ENCODE peak calls at places on chromosomes 16 and 17, in ten cellular contexts. G is Peyer's patch, L is esophagus squamous epithelium, E is ovary, C is GM12891, A is right lobe of liver, R is H54, Q is heart left ventricle, X is transverse colon, N is uterus. V is an unnamed sample.

GRCh38 chr16:49085689-49086088 is 195.9 kb downstream of the CBLN1 start:
- DNase-seq in Q (no peak), X (no peak), E (no peak), N (no peak), C (no peak), G (no peak), L (no peak), R (no peak), A (no peak), V (no peak)

GRCh38 chr17:78357687-78358537 is 2.0 kb downstream of the SOCS3 start:
- DNase-seq in Q (no peak), E (no peak), A (no peak), L (no peak), N (no peak), R (peak), G (no peak), X (no peak), C (no peak), V (no peak)

GRCh38 chr17:69067274-69068047 is 6.7 kb upstream of the ABCA9 start:
- DNase-seq in E (no peak), X (no peak), A (no peak), N (no peak), G (no peak), C (no peak), Q (no peak), L (no peak), R (no peak), V (no peak)

GRCh38 chr16:89175280-89176146 is 4.0 kb downstream of the CDH15 start:
- DNase-seq in R (no peak), Q (no peak), X (no peak), A (no peak), C (no peak), L (no peak), G (no peak), N (no peak), E (no peak), V (no peak)

GRCh38 chr17:64402469-64402868 is 11.8 kb upstream of the PECAM1 start:
- DNase-seq in E (no peak), X (no peak), L (no peak), C (no peak), A (no peak), N (no peak), G (no peak), R (no peak), Q (no peak), V (no peak)

GRCh38 chr16:1941924-1942809 is 832 bp downstream of the MSRB1 start:
- DNase-seq in R (no peak), N (no peak), X (no peak), A (no peak), C (no peak), G (peak), E (peak), Q (no peak), L (no peak), V (peak)

GRCh38 chr16:28846933-28847273 is 755 bp upstream of the TUFM start:
- DNase-seq in R (no peak), Q (no peak), C (no peak), X (no peak), E (peak), G (no peak), L (no peak), N (no peak), A (no peak), V (no peak)

GRCh38 chr17:50686494-50687199 is 21.1 kb downstream of the ANKRD40 start:
- DNase-seq in E (peak), X (peak), R (peak), L (no peak), C (no peak), Q (no peak), N (peak), G (peak), A (peak), V (no peak)

GRCh38 chr17:60554377-60554788 is 28.3 kb upstream of the APPBP2 start:
- DNase-seq in G (no peak), N (no peak), A (no peak), Q (no peak), X (no peak), E (no peak), C (no peak), L (no peak), R (no peak), V (no peak)

GRCh38 chr17:63696381-63696961 is 3.5 kb downstream of the LIMD2 start:
- DNase-seq in X (peak), N (no peak), L (no peak), G (peak), C (no peak), Q (no peak), E (no peak), A (no peak), R (no peak), V (peak)

GRCh38 chr17:31269597-31269996 is 27.4 kb downstream of the OMG start:
- DNase-seq in G (no peak), X (no peak), N (no peak), C (no peak), R (peak), L (no peak), A (no peak), E (no peak), Q (peak), V (no peak)

GRCh38 chr16:86961133-86961720 is 356.0 kb downstream of the C16orf95 start:
- DNase-seq in R (no peak), N (no peak), X (no peak), G (no peak), Q (peak), A (no peak), L (no peak), C (no peak), E (no peak), V (no peak)

GRCh38 chr17:69907081-69907847 is 167.8 kb upstream of the KCNJ16 start:
- DNase-seq in Q (peak), X (no peak), R (no peak), N (no peak), E (peak), C (no peak), A (no peak), L (no peak), G (no peak), V (no peak)

GRCh38 chr16:58456193-58456592 is 43.8 kb upstream of the NDRG4 start:
- DNase-seq in G (no peak), L (no peak), C (no peak), X (no peak), A (no peak), R (no peak), Q (no peak), E (no peak), N (no peak), V (no peak)

GRCh38 chr16:57893559-57894389 is 77.2 kb downstream of the CNGB1 start:
- DNase-seq in G (no peak), C (no peak), N (no peak), Q (no peak), X (no peak), R (peak), A (peak), L (no peak), E (no peak), V (peak)

GRCh38 chr16:175145-175949 is 1.1 kb upstream of the HBA1 start:
- DNase-seq in A (no peak), R (no peak), C (no peak), G (no peak), X (no peak), Q (no peak), L (no peak), N (no peak), E (no peak), V (no peak)

GRCh38 chr16:4859900-4860255 is 12.6 kb downstream of the UBN1 start:
- DNase-seq in X (no peak), C (no peak), N (no peak), A (peak), Q (no peak), L (no peak), E (no peak), R (peak), G (no peak), V (no peak)

GRCh38 chr16:70252355-70252988 is 732 bp upstream of the EXOSC6 start:
- DNase-seq in Q (no peak), L (no peak), C (no peak), X (no peak), G (no peak), E (no peak), N (no peak), R (peak), A (no peak), V (peak)

GRCh38 chr17:27226611-27227234 is 67.2 kb upstream of the WSB1 start:
- DNase-seq in G (no peak), A (no peak), R (no peak), N (no peak), C (no peak), E (no peak), Q (no peak), X (no peak), L (no peak), V (no peak)

GRCh38 chr16:10081201-10081940 is 100.9 kb downstream of the GRIN2A start:
- DNase-seq in X (no peak), Q (no peak), A (no peak), E (no peak), C (no peak), N (no peak), G (no peak), L (no peak), R (no peak), V (no peak)

GRCh38 chr16:3193221-3194212 is 5.5 kb downstream of the OR1F1 start:
- DNase-seq in C (no peak), L (no peak), A (no peak), R (no peak), E (no peak), Q (no peak), N (no peak), X (no peak), G (no peak), V (no peak)

GRCh38 chr16:10171225-10171624 is 11.0 kb downstream of the GRIN2A start:
- DNase-seq in R (no peak), C (no peak), L (no peak), G (no peak), E (no peak), X (no peak), N (no peak), Q (no peak), A (no peak), V (no peak)

GRCh38 chr16:89956511-89957213 is 8.1 kb downstream of the DEF8 start:
- DNase-seq in Q (no peak), L (no peak), G (no peak), R (no peak), N (no peak), A (no peak), X (no peak), C (no peak), E (no peak), V (peak)

GRCh38 chr17:2971851-2972250 is 91.6 kb downstream of the OR1D5 start:
- DNase-seq in N (no peak), L (no peak), E (no peak), X (no peak), C (no peak), R (no peak), Q (no peak), A (no peak), G (no peak), V (no peak)

GRCh38 chr16:75555707-75556512 is at the start of gene TMEM231:
- DNase-seq in G (peak), L (peak), E (peak), A (peak), X (peak), R (peak), C (peak), N (peak), Q (peak), V (peak)

GRCh38 chr16:11621539-11621919 is 34.8 kb upstream of the LITAF start:
- DNase-seq in A (no peak), E (no peak), L (no peak), Q (no peak), C (no peak), R (no peak), N (no peak), X (no peak), G (no peak), V (no peak)

GRCh38 chr16:11621920-11622651 is 35.4 kb upstream of the LITAF start:
- DNase-seq in R (no peak), N (no peak), C (no peak), X (no peak), Q (no peak), G (peak), E (peak), A (no peak), L (no peak), V (no peak)

GRCh38 chr17:70318061-70318460 is 148.7 kb downstream of the KCNJ2 start:
- DNase-seq in L (no peak), A (no peak), C (no peak), G (no peak), R (no peak), Q (no peak), N (no peak), X (no peak), E (no peak), V (no peak)

GRCh38 chr16:50862818-50863672 is 121.2 kb downstream of the CYLD start:
- DNase-seq in N (no peak), G (no peak), A (no peak), R (no peak), C (no peak), L (no peak), X (no peak), E (no peak), Q (no peak), V (no peak)

GRCh38 chr17:16988749-16989229 is 16.9 kb upstream of the TNFRSF13B start:
- DNase-seq in R (no peak), N (no peak), A (no peak), L (no peak), Q (no peak), X (peak), E (no peak), C (no peak), G (peak), V (no peak)

GRCh38 chr17:49434821-49435581 is 20.3 kb upstream of the PHB1 start:
- DNase-seq in G (peak), C (peak), L (no peak), R (peak), Q (peak), A (no peak), E (no peak), N (peak), X (peak), V (peak)

GRCh38 chr16:11575223-11575589 is 11.5 kb downstream of the LITAF start:
- DNase-seq in X (no peak), R (no peak), G (no peak), C (no peak), E (no peak), A (no peak), L (no peak), Q (no peak), N (no peak), V (no peak)

GRCh38 chr17:28335959-28336871 is 654 bp downstream of the TNFAIP1 start:
- DNase-seq in N (peak), G (no peak), R (peak), Q (peak), E (peak), C (no peak), L (no peak), A (peak), X (peak), V (peak)
- TF ChIP-seq POLR2A in N (peak), G (no peak), R (peak), Q (no peak), E (no peak), C (no peak), L (peak), A (peak), X (no peak), V (no peak)

GRCh38 chr16:55655709-55656694 is at the start of gene SLC6A2:
- DNase-seq in C (peak), N (no peak), G (no peak), Q (no peak), X (no peak), R (no peak), L (no peak), A (no peak), E (no peak), V (no peak)

GRCh38 chr16:55657616-55658015 is 1.8 kb downstream of the SLC6A2 start:
- DNase-seq in N (no peak), L (no peak), A (no peak), X (no peak), E (no peak), G (no peak), Q (no peak), C (no peak), R (no peak), V (no peak)

GRCh38 chr16:55660026-55660425 is 4.2 kb downstream of the SLC6A2 start:
- DNase-seq in E (no peak), L (no peak), X (no peak), G (no peak), C (no peak), A (no peak), Q (no peak), R (no peak), N (no peak), V (no peak)

GRCh38 chr16:55655381-55655708 is 443 bp upstream of the SLC6A2 start:
- DNase-seq in R (no peak), A (no peak), L (no peak), E (no peak), N (no peak), Q (no peak), X (no peak), C (no peak), G (no peak), V (no peak)

DNA sequence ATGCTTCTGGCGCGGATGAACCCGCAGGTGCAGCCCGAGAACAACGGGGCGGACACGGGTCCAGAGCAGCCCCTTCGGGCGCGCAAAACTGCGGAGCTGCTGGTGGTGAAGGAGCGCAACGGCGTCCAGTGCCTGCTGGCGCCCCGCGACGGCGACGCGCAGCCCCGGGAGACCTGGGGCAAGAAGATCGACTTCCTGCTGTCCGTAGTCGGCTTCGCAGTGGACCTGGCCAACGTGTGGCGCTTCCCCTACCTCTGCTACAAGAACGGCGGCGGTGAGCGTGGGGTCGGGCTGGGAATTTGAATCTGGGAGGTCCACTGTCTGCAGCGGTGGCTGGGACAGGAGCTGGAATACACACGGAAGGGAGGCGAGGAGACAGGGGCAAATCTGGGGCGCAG is 906 bp downstream of the SLC6A2 start:
- DNase-seq in X (no peak), G (no peak), L (no peak), E (no peak), Q (no peak), C (no peak), N (no peak), R (no peak), A (no peak), V (no peak)
- TF ChIP-seq POLR2A in X (no peak), G (no peak), L (no peak), E (no peak), Q (no peak), C (no peak), N (no peak), R (no peak), A (no peak), V (no peak)

DNA sequence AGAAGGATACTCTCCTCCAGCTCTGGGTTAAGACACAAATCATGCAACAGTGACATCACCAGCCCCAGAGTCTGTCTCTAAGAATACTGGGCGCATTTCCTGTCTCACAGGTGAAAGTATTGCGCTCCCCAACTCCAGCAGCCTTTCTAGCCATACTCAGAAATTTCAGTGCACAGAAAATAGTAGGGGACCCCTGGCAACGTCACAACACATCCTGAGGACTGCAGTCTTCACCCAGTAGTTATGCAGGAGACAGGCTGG is 121.6 kb upstream of the RCVRN start:
- DNase-seq in X (no peak), N (no peak), Q (no peak), L (no peak), A (no peak), R (no peak), E (no peak), C (no peak), G (no peak), V (no peak)
- TF ChIP-seq POLR2A in X (no peak), N (no peak), Q (no peak), L (no peak), A (no peak), R (no peak), E (no peak), C (no peak), G (no peak), V (no peak)

GRCh38 chr16:31713945-31714898 is 159.4 kb upstream of the ZNF267 start:
- DNase-seq in C (no peak), X (no peak), R (no peak), G (no peak), Q (no peak), E (no peak), A (no peak), L (no peak), N (no peak), V (peak)

GRCh38 chr16:31712064-31712540 is 161.5 kb upstream of the ZNF267 start:
- DNase-seq in N (no peak), L (no peak), X (no peak), G (no peak), R (no peak), Q (no peak), A (no peak), C (no peak), E (no peak), V (no peak)

GRCh38 chr16:31711344-31711845 is 162.2 kb upstream of the ZNF267 start:
- DNase-seq in R (no peak), E (no peak), A (no peak), X (no peak), G (no peak), C (no peak), N (no peak), L (no peak), Q (no peak), V (no peak)

GRCh38 chr16:31714899-31715504 is 158.6 kb upstream of the ZNF267 start:
- DNase-seq in Q (no peak), G (no peak), L (no peak), N (no peak), R (no peak), C (no peak), X (no peak), A (no peak), E (no peak), V (no peak)

GRCh38 chr16:31713071-31713944 is 160.3 kb upstream of the ZNF267 start:
- DNase-seq in C (peak), X (peak), L (peak), E (peak), N (peak), Q (peak), G (peak), A (peak), R (peak), V (peak)
- TF ChIP-seq POLR2A in C (peak), X (peak), L (peak), E (peak), N (peak), Q (peak), G (peak), A (peak), R (peak), V (peak)

GRCh38 chr17:80007009-80007752 is 28.5 kb downstream of the TBC1D16 start:
- DNase-seq in R (no peak), Q (no peak), C (no peak), N (no peak), G (no peak), E (no peak), L (no peak), A (no peak), X (no peak), V (no peak)

GRCh38 chr17:80007939-80008338 is 27.7 kb downstream of the TBC1D16 start:
- DNase-seq in G (no peak), R (no peak), A (peak), L (no peak), N (no peak), E (no peak), X (no peak), C (no peak), Q (no peak), V (no peak)

GRCh38 chr17:80003969-80004368 is 31.7 kb downstream of the TBC1D16 start:
- DNase-seq in G (no peak), E (no peak), X (no peak), A (no peak), L (no peak), Q (no peak), N (no peak), C (no peak), R (no peak), V (peak)

GRCh38 chr17:80006339-80006720 is 29.3 kb downstream of the TBC1D16 start:
- DNase-seq in A (no peak), E (no peak), Q (no peak), N (no peak), G (no peak), C (no peak), L (no peak), X (no peak), R (no peak), V (no peak)

GRCh38 chr17:80005360-80006338 is 30.0 kb downstream of the TBC1D16 start:
- DNase-seq in G (peak), C (peak), X (peak), N (peak), A (peak), R (peak), E (no peak), Q (peak), L (no peak), V (peak)
- TF ChIP-seq POLR2A in G (no peak), C (no peak), X (no peak), N (no peak), A (no peak), R (no peak), E (no peak), Q (no peak), L (no peak), V (no peak)

DNA sequence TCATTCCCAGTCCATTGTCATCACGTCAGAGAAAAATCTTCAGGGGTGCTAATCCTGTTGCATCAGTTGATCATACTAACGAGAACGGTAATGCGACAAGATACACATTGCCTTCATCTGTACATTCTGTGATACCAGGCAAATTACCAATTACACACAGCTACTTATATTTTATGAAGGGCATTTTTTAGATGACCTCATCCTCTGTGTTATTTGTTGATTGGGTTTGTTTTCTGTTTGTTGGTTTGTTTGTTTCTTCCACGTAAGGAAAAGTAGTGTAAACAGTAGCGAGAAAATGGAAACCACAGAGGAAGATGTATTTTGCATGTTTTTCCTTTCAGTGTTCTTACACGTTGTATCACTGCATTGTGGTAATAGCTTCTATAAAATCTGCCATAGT is 13.0 kb downstream of the C17orf58 start:
- DNase-seq in L (no peak), C (no peak), N (no peak), G (no peak), R (no peak), X (no peak), E (no peak), A (no peak), Q (no peak), V (no peak)
- TF ChIP-seq POLR2A in L (no peak), C (no peak), N (no peak), G (no peak), R (no peak), X (no peak), E (no peak), A (no peak), Q (no peak), V (no peak)

V was measured in NB4.